ENCODE peak calls at places on chromosomes 11 and 22, in six cellular contexts. X is AG04450, H is neural crest cell, I is IMR-90, T is astrocyte of the spinal cord, D is GM13977. R is an unnamed sample.

GRCh38 chr11:119025978-119026766 is 4.5 kb downstream of the SLC37A4 start:
- DNase-seq in X (no peak), T (no peak), D (no peak), I (no peak), H (no peak), R (no peak)

GRCh38 chr22:48758021-48758561 is 1069.6 kb downstream of the BRD1 start:
- DNase-seq in X (no peak), T (no peak), H (no peak), I (no peak), D (peak), R (no peak)

GRCh38 chr11:20003357-20003756 is 156.9 kb downstream of the DBX1 start:
- DNase-seq in H (no peak), X (no peak), I (no peak), T (no peak), D (no peak), R (no peak)

GRCh38 chr11:130478204-130478701 is 29.8 kb downstream of the ADAMTS15 start:
- DNase-seq in D (peak), H (no peak), X (peak), T (peak), I (peak), R (no peak)

GRCh38 chr11:3165152-3165705 is at the start of gene OSBPL5:
- DNase-seq in D (no peak), T (peak), H (peak), I (peak), X (peak), R (peak)

GRCh38 chr11:80668039-80668438 is 1227.2 kb upstream of the TENM4 start:
- DNase-seq in H (no peak), T (no peak), D (no peak), X (no peak), I (no peak), R (no peak)

GRCh38 chr11:103806130-103806900 is 230.1 kb upstream of the DDI1 start:
- DNase-seq in H (no peak), D (no peak), I (peak), T (peak), X (peak), R (no peak)

GRCh38 chr22:48145738-48146137 is 1383.3 kb downstream of the TBC1D22A start:
- DNase-seq in H (no peak), T (no peak), X (no peak), I (no peak), D (no peak), R (no peak)

GRCh38 chr11:61378713-61379313 is 13.6 kb upstream of the TMEM216 start:
- DNase-seq in T (peak), D (no peak), H (no peak), I (peak), X (peak), R (no peak)

GRCh38 chr22:29479417-29480261 is at the start of gene NEFH:
- DNase-seq in I (no peak), H (no peak), X (no peak), D (no peak), T (no peak), R (peak)

GRCh38 chr11:45815747-45816146 is 10.8 kb downstream of the SLC35C1 start:
- DNase-seq in X (no peak), H (no peak), I (peak), D (no peak), T (peak), R (no peak)

GRCh38 chr11:74749127-74749964 is 697 bp downstream of the RNF169 start:
- DNase-seq in H (peak), I (peak), T (peak), D (peak), X (no peak), R (no peak)

GRCh38 chr11:12329169-12329568 is 48.2 kb upstream of the PARVA start:
- DNase-seq in T (no peak), H (no peak), I (no peak), X (no peak), D (no peak), R (no peak)

GRCh38 chr11:46278387-46279173 is 1.1 kb downstream of the CREB3L1 start:
- DNase-seq in D (peak), X (no peak), H (peak), I (peak), T (peak), R (peak)

GRCh38 chr22:44683881-44684280 is 18.1 kb upstream of the PRR5 start:
- DNase-seq in X (no peak), I (no peak), D (no peak), T (no peak), H (no peak), R (no peak)

GRCh38 chr11:45092901-45093760 is 53.3 kb upstream of the PRDM11 start:
- DNase-seq in X (no peak), D (no peak), H (no peak), T (peak), I (peak), R (no peak)

GRCh38 chr11:2815762-2816496 is 69.6 kb downstream of the CDKN1C start:
- DNase-seq in H (no peak), D (no peak), X (no peak), I (no peak), T (no peak), R (no peak)

GRCh38 chr22:16915711-16916110 is 90.5 kb upstream of the XKR3 start:
- DNase-seq in H (no peak), X (no peak), D (no peak), I (no peak), T (no peak), R (no peak)

GRCh38 chr11:126080206-126080941 is 17.7 kb upstream of the CDON start:
- DNase-seq in I (no peak), X (no peak), H (no peak), D (no peak), T (no peak), R (no peak)

GRCh38 chr11:3615998-3616397 is 25.8 kb downstream of the ART5 start:
- DNase-seq in H (no peak), X (no peak), I (no peak), T (no peak), D (no peak), R (no peak)

GRCh38 chr11:78251083-78251699 is 62.5 kb downstream of the USP35 start:
- DNase-seq in H (no peak), X (no peak), D (no peak), T (peak), I (peak), R (no peak)

DNA sequence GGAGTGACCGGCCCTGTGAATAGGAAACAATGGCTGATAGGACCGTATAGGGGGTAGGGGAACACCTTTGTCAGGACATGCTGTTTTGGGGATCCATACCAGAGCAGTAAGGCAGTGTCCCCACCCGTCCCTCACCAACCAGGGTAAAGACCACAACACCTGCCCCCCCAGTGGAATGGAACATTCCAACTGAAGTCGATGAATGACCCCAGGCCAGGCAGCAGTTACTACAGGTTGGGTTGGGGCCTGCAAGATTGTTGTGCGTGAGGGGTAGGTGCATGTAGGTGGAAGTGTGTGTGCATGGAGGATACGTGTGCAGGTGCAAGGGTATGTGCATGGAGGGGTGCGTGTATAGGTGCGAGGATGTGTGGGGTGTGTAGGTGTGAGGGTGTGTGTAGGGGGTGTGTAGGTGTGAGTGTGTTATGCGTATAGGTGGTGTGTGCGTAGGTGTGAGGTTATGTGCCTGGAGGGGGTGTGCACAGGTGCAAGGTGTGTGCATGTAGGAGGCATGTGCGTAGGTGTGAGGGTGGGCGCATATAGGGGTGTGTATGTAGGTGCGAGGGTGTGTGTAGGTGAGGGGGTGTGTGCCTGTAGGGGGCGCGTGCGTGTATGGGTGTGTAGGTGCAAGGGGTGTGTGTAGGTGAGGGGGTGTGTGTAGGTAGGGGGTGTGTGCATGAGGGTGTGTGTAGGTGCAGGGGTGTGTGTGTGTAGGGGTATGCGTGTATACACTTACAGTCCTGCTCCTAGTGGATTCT is 32.9 kb downstream of the PISD start:
- DNase-seq in T (no peak), I (no peak), H (no peak), D (no peak), X (no peak), R (no peak)
- TF ChIP-seq CTCF in T (no peak), I (peak), H (no peak), D (no peak), X (no peak), R (no peak)

DNA sequence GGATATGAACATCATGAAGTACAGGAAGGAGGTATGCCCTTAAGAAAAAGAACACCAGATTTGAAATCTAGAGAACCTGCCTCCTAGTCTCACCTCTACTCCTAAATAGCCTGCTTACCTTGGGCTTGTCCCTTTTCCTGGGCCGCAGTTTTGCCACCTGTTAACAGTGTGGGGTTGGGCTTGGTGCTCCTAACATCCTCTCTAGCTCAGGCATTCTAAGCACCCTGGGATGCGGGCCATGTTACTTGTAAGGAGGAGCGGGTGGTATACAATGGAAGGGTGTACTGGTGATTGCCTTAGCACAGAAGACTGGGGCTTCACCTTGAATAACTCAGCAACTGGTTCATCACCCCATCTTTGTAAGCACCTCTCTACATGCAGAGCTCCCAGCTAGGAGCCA is 48.7 kb downstream of the TIMP3 start:
- DNase-seq in T (no peak), X (no peak), H (no peak), I (no peak), D (no peak), R (no peak)
- TF ChIP-seq CTCF in T (no peak), X (no peak), H (no peak), I (no peak), D (no peak), R (no peak)

DNA sequence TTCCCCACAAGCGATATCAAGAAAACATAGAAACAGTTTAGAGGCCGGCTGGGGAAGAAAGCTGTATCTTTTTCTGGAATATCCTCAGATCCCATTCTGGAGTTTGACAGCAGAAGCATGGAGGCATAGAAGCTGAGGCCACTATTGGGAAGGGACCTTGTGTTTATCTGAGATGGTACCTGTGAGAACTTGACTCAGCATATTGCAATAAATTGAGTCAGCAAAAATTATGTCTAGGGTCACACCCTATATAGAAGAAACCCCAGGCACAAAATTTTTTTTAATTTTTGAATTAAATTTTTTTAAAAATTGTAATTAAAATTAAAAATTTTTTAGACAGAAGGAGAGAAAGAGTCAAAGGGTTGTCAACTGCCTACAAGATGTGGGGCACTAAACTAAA is 178.7 kb downstream of the NTM start:
- DNase-seq in X (no peak), I (no peak), H (no peak), T (no peak), D (no peak), R (no peak)
- TF ChIP-seq CTCF in X (no peak), I (no peak), H (no peak), T (no peak), D (no peak), R (no peak)

DNA sequence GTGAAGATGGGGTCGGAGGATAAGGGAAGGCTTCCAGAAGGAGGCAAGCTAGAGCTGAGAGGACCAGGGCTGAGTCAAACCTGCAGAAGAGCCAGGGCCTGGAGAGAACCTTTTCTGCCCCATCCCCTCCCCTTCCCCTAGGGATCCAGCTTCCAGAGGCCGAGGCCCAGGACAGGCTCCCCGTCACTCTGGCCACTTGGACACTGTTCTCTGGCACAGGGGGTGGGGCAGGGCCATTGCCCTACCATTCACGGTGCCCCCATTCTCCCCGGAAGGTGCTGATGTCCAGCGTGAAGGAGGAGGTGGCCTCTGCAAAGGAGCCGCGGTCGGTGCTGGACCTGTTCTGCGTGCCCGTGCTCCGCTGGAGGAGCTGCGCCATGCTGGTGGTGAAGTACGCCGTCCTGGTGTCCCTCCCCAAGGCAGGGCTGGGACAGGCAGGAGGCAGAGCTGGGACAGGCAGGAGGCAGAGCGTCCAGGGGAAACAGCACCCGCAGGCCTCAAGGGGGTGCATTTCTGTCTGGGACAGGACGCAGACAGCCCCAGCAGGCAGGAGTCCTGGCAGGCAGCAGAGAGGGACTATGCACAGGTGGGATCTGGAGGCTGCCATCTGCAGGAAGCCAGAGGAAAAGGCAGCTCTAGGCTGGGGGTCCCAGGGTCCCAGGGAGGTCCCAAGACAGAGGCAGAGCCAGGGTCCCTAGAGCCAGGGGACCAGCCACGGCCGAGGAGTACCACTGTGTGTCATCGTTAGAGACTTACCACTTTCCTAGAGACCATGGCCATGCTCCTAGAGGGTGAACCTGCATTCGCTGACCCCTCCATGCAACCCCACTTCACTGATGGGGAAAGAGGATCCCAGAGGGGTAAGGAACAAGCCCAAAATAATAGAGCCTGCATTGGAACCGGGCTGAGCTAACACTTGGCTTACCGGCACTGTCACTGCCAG is 25.8 kb upstream of the SLC22A12 start:
- DNase-seq in T (no peak), H (no peak), D (no peak), X (no peak), I (no peak), R (no peak)
- TF ChIP-seq CTCF in T (peak), H (peak), D (peak), X (no peak), I (no peak), R (no peak)